ENCODE peak calls at places on chromosomes 1 and 21, in six cellular contexts. I is body of pancreas, Y is ovary, J is uterus, K is adrenal gland, B is IMR-90. A is an unnamed sample.
A peak's percentile ranks its signal among the peaks of the same experiment; 100 is the strongest.

GRCh38 chr1:116178837-116179236 is 67.6 kb downstream of the MAB21L3 start:
- DNase-seq in J (no peak), Y (no peak), B (no peak), K (no peak), I (peak; percentile 63), A (no peak)

GRCh38 chr21:15063081-15063820 is 1.5 kb downstream of the NRIP1 start:
- DNase-seq in I (no peak), Y (peak; percentile 15), J (no peak), K (no peak), B (peak; percentile 18), A (no peak)

GRCh38 chr21:41425954-41426655 is at the start of gene MX1:
- DNase-seq in Y (peak; percentile 79), I (peak; percentile 74), J (peak; percentile 82), B (peak; percentile 10), K (peak; percentile 72), A (peak; percentile 92)

GRCh38 chr1:3625151-3625907 is 514 bp downstream of the TPRG1L start:
- DNase-seq in J (no peak), K (peak; percentile 59), B (peak; percentile 39), I (peak; percentile 41), Y (peak; percentile 58), A (no peak)

GRCh38 chr1:245710961-245711903 is 556.4 kb downstream of the KIF26B start:
- DNase-seq in B (no peak), I (no peak), Y (no peak), K (no peak), J (no peak), A (no peak)

GRCh38 chr1:241916196-241916595 is 41.4 kb upstream of the BECN2 start:
- DNase-seq in B (no peak), J (no peak), I (no peak), Y (no peak), K (no peak), A (no peak)

GRCh38 chr21:45075606-45076244 is 1.3 kb downstream of the ADARB1 start:
- DNase-seq in Y (no peak), I (no peak), K (no peak), J (no peak), B (no peak), A (no peak)

GRCh38 chr1:228013322-228014234 is 6.8 kb downstream of the WNT3A start:
- DNase-seq in J (peak; percentile 10), B (no peak), Y (peak; percentile 5), K (peak; percentile 9), I (peak; percentile 5), A (peak; percentile 93)

GRCh38 chr1:172837816-172838680 is 179.1 kb downstream of the FASLG start:
- DNase-seq in Y (no peak), B (peak; percentile 72), K (no peak), I (no peak), J (no peak), A (no peak)

GRCh38 chr1:219188331-219188803 is 14.7 kb downstream of the LYPLAL1 start:
- DNase-seq in Y (no peak), B (no peak), J (no peak), I (no peak), K (no peak), A (no peak)
- H3K4me3 ChIP-seq in Y (no peak overlapping the region), B (no peak overlapping the region), J (no peak overlapping the region), I (no peak overlapping the region), K (no peak overlapping the region), A (no peak overlapping the region)

GRCh38 chr1:45518910-45519309 is 2.8 kb downstream of the PRDX1 start:
- DNase-seq in B (no peak), J (no peak), I (no peak), K (no peak), Y (no peak), A (no peak)
- TF ChIP-seq POLR2A in B (no peak), J (no peak), I (no peak), K (no peak), Y (no peak), A (no peak)

GRCh38 chr1:155978325-155978972 is at the start of gene ARHGEF2:
- DNase-seq in B (peak; percentile 64), J (peak; percentile 84), I (peak; percentile 55), K (peak; percentile 71), Y (peak; percentile 85), A (peak; percentile 79)
- TF ChIP-seq CTCF in B (peak; percentile 30), J (no peak), I (peak; percentile 13), K (no peak), Y (peak; percentile 12), A (no peak)

DNA sequence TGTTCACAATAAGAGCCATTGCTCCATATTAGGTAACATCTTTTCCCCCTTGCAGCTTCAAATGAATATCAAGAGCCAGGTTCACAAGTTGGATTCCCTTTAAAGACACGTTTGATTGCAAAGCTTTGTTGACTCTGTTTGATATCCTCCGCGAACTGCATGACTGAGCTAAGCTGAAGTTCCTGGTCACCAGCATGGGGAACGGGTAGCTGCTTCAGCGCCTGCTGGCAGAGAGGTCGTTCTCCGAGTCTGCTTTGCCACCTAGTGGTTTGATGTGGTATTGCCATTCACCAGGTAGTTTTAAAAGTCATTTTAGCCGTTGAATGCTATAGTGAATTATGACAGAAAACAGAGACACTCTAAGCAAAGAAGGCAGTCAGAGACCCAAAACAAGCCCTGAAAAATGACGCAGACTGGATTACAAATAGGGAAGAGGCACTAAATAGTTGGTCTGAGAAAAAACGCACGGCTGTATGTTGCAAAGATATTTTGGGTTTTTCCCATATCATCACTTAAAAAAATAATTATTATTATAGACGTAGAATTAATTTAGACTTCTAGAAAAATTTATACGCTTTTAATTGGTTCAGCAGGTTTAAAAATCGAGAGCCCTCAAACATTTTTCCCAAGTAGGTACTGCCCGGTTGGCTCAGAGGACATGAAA is 193.5 kb upstream of the FMN2 start:
- DNase-seq in K (peak; percentile 86), B (peak; percentile 75), I (peak; percentile 84), J (peak; percentile 68), Y (peak; percentile 75), A (peak; percentile 60)
- H3K4me3 ChIP-seq in K (no peak overlapping the region), B (no peak overlapping the region), I (no peak overlapping the region), J (peak overlapping the region; percentile 10), Y (peak overlapping the region; percentile 4), A (no peak overlapping the region)

GRCh38 chr1:234772345-234773147 is 162.6 kb upstream of the IRF2BP2 start:
- DNase-seq in K (peak; percentile 73), B (peak; percentile 99), I (peak; percentile 33), Y (no peak), J (peak; percentile 54), A (peak; percentile 65)
- TF ChIP-seq POLR2A in K (no peak), B (peak; percentile 71), I (peak; percentile 28), Y (no peak), J (no peak), A (no peak)

GRCh38 chr1:184665329-184665728 is 89.3 kb downstream of the EDEM3 start:
- DNase-seq in K (no peak), Y (no peak), I (no peak), B (no peak), J (no peak), A (no peak)
- TF ChIP-seq CTCF in K (no peak), Y (no peak), I (no peak), B (no peak), J (no peak), A (no peak)